ENCODE peak calls at places on chromosomes 12 and 14, in nine cellular contexts. J is HCT116, N is GM23248, Y is GM12878, Q is neural progenitor cell, I is fibroblast of lung, H is OCI-LY7, S is H9, M is IMR-90. V is an unnamed sample.

GRCh38 chr12:111366075-111366474 is 2.8 kb downstream of the PHETA1 start:
- DNase-seq in J (no peak), N (no peak), Y (no peak), Q (no peak), I (no peak), H (no peak), S (no peak), M (no peak), V (no peak)

GRCh38 chr12:11016937-11017336 is 5.5 kb downstream of the TAS2R19 start:
- DNase-seq in J (no peak), N (no peak), Y (no peak), Q (no peak), I (no peak), H (no peak), S (no peak), M (no peak), V (no peak)

GRCh38 chr14:68137704-68138619 is 318.4 kb downstream of the RAD51B start:
- DNase-seq in J (peak), N (peak), Y (no peak), Q (peak), I (peak), H (no peak), S (peak), M (peak), V (peak)

GRCh38 chr12:130422676-130423075 is 85.0 kb downstream of the PIWIL1 start:
- DNase-seq in J (no peak), N (no peak), Y (no peak), Q (no peak), I (no peak), H (no peak), S (no peak), M (no peak), V (no peak)

GRCh38 chr12:70660620-70661219 is 23.5 kb upstream of the PTPRB start:
- DNase-seq in J (peak), N (peak), Y (no peak), Q (no peak), I (peak), H (no peak), S (no peak), M (peak), V (no peak)

GRCh38 chr14:103014466-103015319 is 42.7 kb downstream of the CDC42BPB start:
- DNase-seq in J (no peak), N (peak), Y (no peak), Q (peak), I (peak), H (no peak), S (peak), M (peak), V (peak)

GRCh38 chr12:129331356-129332085 is 478.2 kb downstream of the GLT1D1 start:
- DNase-seq in J (no peak), N (no peak), Y (no peak), Q (no peak), I (peak), H (no peak), S (no peak), M (no peak), V (no peak)

GRCh38 chr14:67837011-67837624 is 17.5 kb downstream of the RAD51B start:
- DNase-seq in J (peak), N (peak), Y (peak), Q (peak), I (peak), H (peak), S (no peak), M (peak), V (no peak)

GRCh38 chr12:6089041-6089823 is 35.2 kb downstream of the VWF start:
- DNase-seq in J (peak), N (peak), Y (no peak), Q (no peak), I (peak), H (no peak), S (peak), M (peak), V (no peak)

GRCh38 chr12:15662983-15663659 is 126.1 kb downstream of the EPS8 start:
- DNase-seq in J (peak), N (no peak), Y (no peak), Q (no peak), I (peak), H (no peak), S (no peak), M (peak), V (no peak)

GRCh38 chr12:30694412-30694955 is 1.2 kb downstream of the IPO8 start:
- DNase-seq in J (no peak), N (peak), Y (no peak), Q (peak), I (no peak), H (peak), S (no peak), M (peak), V (no peak)

GRCh38 chr12:111220363-111220762 is 148.5 kb downstream of the PHETA1 start:
- DNase-seq in J (no peak), N (no peak), Y (no peak), Q (no peak), I (no peak), H (no peak), S (no peak), M (no peak), V (no peak)

GRCh38 chr12:94074216-94074969 is 74.0 kb upstream of the PLXNC1 start:
- DNase-seq in J (no peak), N (peak), Y (no peak), Q (no peak), I (peak), H (no peak), S (no peak), M (no peak), V (no peak)

GRCh38 chr12:122064780-122065588 is 13.6 kb upstream of the MLXIP start:
- DNase-seq in J (peak), N (peak), Y (no peak), Q (peak), I (peak), H (no peak), S (peak), M (peak), V (no peak)

GRCh38 chr14:77339407-77339806 is 18.6 kb downstream of the GSTZ1 start:
- DNase-seq in J (no peak), N (peak), Y (no peak), Q (no peak), I (peak), H (no peak), S (no peak), M (peak), V (no peak)

GRCh38 chr14:102238131-102238530 is 66.8 kb downstream of the MOK start:
- DNase-seq in J (no peak), N (no peak), Y (no peak), Q (no peak), I (peak), H (no peak), S (no peak), M (peak), V (no peak)

GRCh38 chr14:68975667-68976066 is 3.4 kb downstream of the ACTN1 start:
- DNase-seq in J (no peak), N (peak), Y (no peak), Q (no peak), I (peak), H (no peak), S (no peak), M (peak), V (no peak)

GRCh38 chr12:95218164-95218851 is 701 bp downstream of the VEZT start:
- DNase-seq in J (no peak), N (peak), Y (peak), Q (no peak), I (peak), H (peak), S (no peak), M (peak), V (peak)

GRCh38 chr12:46237381-46238045 is 31.3 kb downstream of the SLC38A1 start:
- DNase-seq in J (no peak), N (no peak), Y (no peak), Q (no peak), I (peak), H (no peak), S (no peak), M (no peak), V (no peak)

GRCh38 chr14:35221462-35221861 is 70.7 kb upstream of the PSMA6 start:
- DNase-seq in J (no peak), N (peak), Y (no peak), Q (no peak), I (no peak), H (no peak), S (no peak), M (peak), V (no peak)

GRCh38 chr14:85106491-85106890 is 423.5 kb upstream of the FLRT2 start:
- DNase-seq in J (no peak), N (no peak), Y (no peak), Q (no peak), I (no peak), H (no peak), S (no peak), M (no peak), V (no peak)

GRCh38 chr14:101226603-101227425 is 323.3 kb upstream of the RTL1 start:
- DNase-seq in J (no peak), N (no peak), Y (no peak), Q (no peak), I (no peak), H (no peak), S (peak), M (no peak), V (no peak)

GRCh38 chr12:99119449-99119848 is 474.4 kb downstream of the APAF1 start:
- DNase-seq in J (no peak), N (no peak), Y (no peak), Q (no peak), I (no peak), H (no peak), S (no peak), M (no peak), V (no peak)

GRCh38 chr14:51792819-51793218 is 67.6 kb upstream of the GNG2 start:
- DNase-seq in J (no peak), N (peak), Y (no peak), Q (no peak), I (peak), H (no peak), S (no peak), M (peak), V (no peak)

GRCh38 chr12:75960086-75960910 is 71.3 kb downstream of the PHLDA1 start:
- DNase-seq in J (no peak), N (no peak), Y (no peak), Q (no peak), I (no peak), H (peak), S (peak), M (peak), V (no peak)

GRCh38 chr12:104958946-104959841 is 1.1 kb upstream of the SLC41A2 start:
- DNase-seq in J (no peak), N (peak), Y (no peak), Q (no peak), I (peak), H (peak), S (peak), M (peak), V (no peak)

DNA sequence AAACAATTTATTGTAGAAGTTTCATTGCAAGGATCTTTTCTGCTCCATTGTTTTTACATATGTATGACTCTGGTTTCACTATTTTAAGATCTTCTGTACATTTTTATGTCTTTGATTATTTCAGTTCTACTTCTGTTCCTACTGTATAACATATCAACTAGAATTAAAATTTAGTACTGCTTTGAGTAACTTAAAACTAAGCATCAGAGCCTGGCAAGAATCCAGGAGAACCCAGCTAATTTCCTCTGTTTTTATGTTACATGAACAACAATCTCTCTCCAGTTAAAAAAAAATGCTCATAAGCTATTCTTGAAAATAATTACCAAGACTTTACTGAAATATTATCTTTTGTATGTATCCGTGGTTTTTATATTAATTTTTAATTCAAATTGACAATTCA is 370.7 kb downstream of the TMTC2 start:
- DNase-seq in J (no peak), N (no peak), Y (no peak), Q (no peak), I (no peak), H (no peak), S (no peak), M (no peak), V (no peak)
- H2AFZ ChIP-seq in J (no peak), N (no peak), Y (no peak), Q (no peak), I (no peak), H (no peak), S (no peak), M (no peak), V (no peak)

DNA sequence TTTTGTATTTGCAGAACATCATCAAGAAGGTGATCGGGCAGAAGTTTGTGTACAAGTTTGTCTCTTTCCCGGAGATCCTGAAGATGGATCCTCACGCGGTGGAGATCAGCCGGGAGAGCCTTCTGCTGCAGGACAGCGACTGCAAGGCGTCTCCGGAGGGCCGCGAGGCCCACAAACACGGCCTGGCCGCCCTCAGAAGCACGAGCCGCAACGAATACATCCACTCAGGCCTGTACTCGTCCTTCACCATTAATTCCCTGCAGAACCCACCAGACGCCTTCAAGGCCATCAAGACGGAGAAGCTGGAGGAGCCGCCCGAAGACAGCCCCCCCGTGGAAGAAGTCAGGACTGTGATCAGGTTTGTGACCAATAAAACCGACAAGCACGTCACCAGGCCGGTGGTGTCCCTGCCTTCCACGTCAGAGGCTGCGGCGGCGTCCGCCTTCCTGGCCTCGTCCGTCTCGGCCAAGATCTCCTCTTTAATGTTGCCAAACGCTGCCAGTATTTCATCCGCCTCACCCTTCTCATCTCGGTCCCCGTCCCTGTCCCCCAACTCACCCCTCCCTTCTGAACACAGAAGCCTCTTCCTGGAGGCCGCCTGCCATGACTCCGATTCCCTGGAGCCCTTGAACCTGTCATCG is 52.9 kb downstream of the ELK3 start:
- DNase-seq in J (no peak), N (no peak), Y (no peak), Q (no peak), I (no peak), H (no peak), S (no peak), M (no peak), V (no peak)
- H2AFZ ChIP-seq in J (no peak), N (no peak), Y (no peak), Q (no peak), I (no peak), H (no peak), S (no peak), M (no peak), V (no peak)

GRCh38 chr12:66090157-66090556 is 40.4 kb downstream of the LLPH start:
- DNase-seq in J (no peak), N (no peak), Y (no peak), Q (no peak), I (no peak), H (no peak), S (no peak), M (no peak), V (no peak)
- H2AFZ ChIP-seq in J (no peak), N (peak), Y (no peak), Q (no peak), I (no peak), H (no peak), S (no peak), M (no peak), V (peak)

GRCh38 chr12:52151153-52151858 is 40.5 kb downstream of the KRT80 start:
- DNase-seq in J (no peak), N (no peak), Y (no peak), Q (no peak), I (no peak), H (no peak), S (no peak), M (no peak), V (no peak)
- H2AFZ ChIP-seq in J (no peak), N (peak), Y (no peak), Q (no peak), I (no peak), H (no peak), S (no peak), M (peak), V (no peak)

GRCh38 chr12:4910502-4911315 is 1.0 kb downstream of the KCNA1 start:
- DNase-seq in J (no peak), N (peak), Y (no peak), Q (peak), I (no peak), H (no peak), S (peak), M (no peak), V (no peak)
- H2AFZ ChIP-seq in J (no peak), N (no peak), Y (peak), Q (peak), I (no peak), H (no peak), S (peak), M (peak), V (peak)

V was measured in neuronal stem cell.